ENCODE peak calls at places on chromosomes 6 and 20, in four cellular contexts. Y is RPMI7951; K is NT2/D1; S is activated naive CD4-positive, alpha-beta T cell treated with anti-CD3 and anti-CD28 coated beads, Interleukin-2, amount 10 ng/mL, durations not matched to agents 7 days and 5 days. L is an unnamed sample.

GRCh38 chr20:20375862-20376261 is 8.0 kb downstream of the INSM1 start:
- DNase-seq in Y (no peak), K (no peak), S (no peak), L (peak; percentile 98)

GRCh38 chr6:149389509-149390297 is 10.4 kb upstream of the SUMO4 start:
- DNase-seq in Y (peak; percentile 29), K (no peak), S (no peak), L (no peak)

GRCh38 chr6:129686941-129687627 is 22.9 kb downstream of the ARHGAP18 start:
- DNase-seq in Y (peak; percentile 63), K (no peak), S (peak; percentile 63), L (no peak)

GRCh38 chr6:21922086-21922485 is 328.5 kb downstream of the SOX4 start:
- DNase-seq in Y (peak; percentile 54), K (peak; percentile 35), S (no peak), L (no peak)

GRCh38 chr6:133341607-133342158 is 100.5 kb downstream of the EYA4 start:
- DNase-seq in Y (no peak), K (no peak), S (no peak), L (peak; percentile 92)

GRCh38 chr6:129852257-129852858 is 8.8 kb downstream of the TMEM244 start:
- DNase-seq in Y (peak; percentile 63), K (no peak), S (no peak), L (no peak)

GRCh38 chr20:41187668-41188067 is 50.3 kb downstream of the PLCG1 start:
- DNase-seq in Y (no peak), K (no peak), S (no peak), L (no peak)

GRCh38 chr20:46277602-46278001 is 30.7 kb downstream of the CDH22 start:
- DNase-seq in Y (no peak), K (no peak), S (no peak), L (no peak)

GRCh38 chr6:41801380-41801779 is 13.9 kb downstream of the TOMM6 start:
- DNase-seq in Y (peak; percentile 7), K (no peak), S (no peak), L (no peak)

GRCh38 chr6:135325624-135326424 is 144.7 kb downstream of the MYB start:
- DNase-seq in Y (no peak), K (no peak), S (no peak), L (no peak)

GRCh38 chr20:57397693-57398108 is 6.5 kb downstream of the RBM38 start:
- DNase-seq in Y (no peak), K (no peak), S (peak; percentile 69), L (no peak)

GRCh38 chr6:33428219-33428890 is 8.5 kb downstream of the SYNGAP1 start:
- DNase-seq in Y (peak; percentile 35), K (no peak), S (peak; percentile 54), L (peak; percentile 7)

GRCh38 chr20:45934046-45934586 is 367 bp upstream of the PCIF1 start:
- DNase-seq in Y (peak; percentile 52), K (no peak), S (peak; percentile 73), L (peak; percentile 60)

GRCh38 chr6:135537782-135538301 is 40.3 kb upstream of the AHI1 start:
- DNase-seq in Y (peak; percentile 58), K (peak; percentile 15), S (peak; percentile 34), L (no peak)

GRCh38 chr20:49562341-49563014 is 5.5 kb downstream of the PTGIS start:
- DNase-seq in Y (peak; percentile 96), K (peak; percentile 40), S (no peak), L (no peak)

GRCh38 chr6:71333700-71334099 is 45.1 kb downstream of the OGFRL1 start:
- DNase-seq in Y (peak; percentile 69), K (no peak), S (no peak), L (no peak)

GRCh38 chr20:57350086-57350710 is 857 bp upstream of the RAE1 start:
- DNase-seq in Y (no peak), K (no peak), S (no peak), L (no peak)

GRCh38 chr6:52115145-52115741 is 27.8 kb upstream of the PKHD1 start:
- DNase-seq in Y (peak; percentile 85), K (no peak), S (no peak), L (no peak)

GRCh38 chr6:49915035-49915434 is 48.7 kb upstream of the CRISP1 start:
- DNase-seq in Y (no peak), K (no peak), S (no peak), L (no peak)

GRCh38 chr6:32763417-32763816 is at the start of gene HLA-DQB2:
- DNase-seq in Y (no peak), K (no peak), S (no peak), L (no peak)

GRCh38 chr20:7272512-7272911 is 505.0 kb downstream of the BMP2 start:
- DNase-seq in Y (no peak), K (peak; percentile 33), S (no peak), L (peak; percentile 42)

GRCh38 chr6:134235937-134236751 is 81.8 kb downstream of the SGK1 start:
- DNase-seq in Y (peak; percentile 71), K (no peak), S (no peak), L (no peak)

GRCh38 chr20:57467742-57468141 is 57.2 kb downstream of the CTCFL start:
- DNase-seq in Y (no peak), K (no peak), S (no peak), L (no peak)

GRCh38 chr6:168147205-168147738 is 68.3 kb upstream of the FRMD1 start:
- DNase-seq in Y (no peak), K (no peak), S (no peak), L (no peak)

GRCh38 chr6:150631283-150631981 is 31.7 kb downstream of the PLEKHG1 start:
- DNase-seq in Y (no peak), K (no peak), S (no peak), L (no peak)